ENCODE peak calls at places on chromosomes 1 and 21, in eight cellular contexts. One of them, this sample, is unnamed.

GRCh38 chr1:119631433-119632102 is 16.5 kb downstream of the ZNF697 start:
- DNase-seq in activated CD4-positive, alpha-beta T cell treated with anti-CD3 and anti-CD28 coated beads, Interleukin-2, amount 10 ng/mL, durations not matched to agents 7 days and 5 days: no peak
- DNase-seq in stimulated activated CD4-positive, alpha-beta T cell treated with anti-CD3 and anti-CD28 coated beads, Interleukin-4, amount 100 ng/mL, for 4 hours: no peak
- DNase-seq in neural crest cell: no peak
- DNase-seq in central memory CD4-positive, alpha-beta T cell: no peak
- DNase-seq in astrocyte of the spinal cord: peak
- DNase-seq in WERI-Rb-1: no peak
- DNase-seq in COR-L47: peak
- DNase-seq in this sample: no peak

GRCh38 chr1:8797230-8797629 is 20.2 kb downstream of the RERE start:
- DNase-seq in activated CD4-positive, alpha-beta T cell treated with anti-CD3 and anti-CD28 coated beads, Interleukin-2, amount 10 ng/mL, durations not matched to agents 7 days and 5 days: no peak
- DNase-seq in stimulated activated CD4-positive, alpha-beta T cell treated with anti-CD3 and anti-CD28 coated beads, Interleukin-4, amount 100 ng/mL, for 4 hours: no peak
- DNase-seq in neural crest cell: no peak
- DNase-seq in central memory CD4-positive, alpha-beta T cell: no peak
- DNase-seq in astrocyte of the spinal cord: no peak
- DNase-seq in WERI-Rb-1: no peak
- DNase-seq in COR-L47: no peak
- DNase-seq in this sample: no peak

GRCh38 chr1:27621067-27621920 is 13.7 kb downstream of the FGR start:
- DNase-seq in activated CD4-positive, alpha-beta T cell treated with anti-CD3 and anti-CD28 coated beads, Interleukin-2, amount 10 ng/mL, durations not matched to agents 7 days and 5 days: no peak
- DNase-seq in stimulated activated CD4-positive, alpha-beta T cell treated with anti-CD3 and anti-CD28 coated beads, Interleukin-4, amount 100 ng/mL, for 4 hours: no peak
- DNase-seq in neural crest cell: no peak
- DNase-seq in central memory CD4-positive, alpha-beta T cell: no peak
- DNase-seq in astrocyte of the spinal cord: peak
- DNase-seq in WERI-Rb-1: no peak
- DNase-seq in COR-L47: no peak
- DNase-seq in this sample: no peak

GRCh38 chr1:175936736-175937135 is 193.3 kb upstream of the TNR start:
- DNase-seq in activated CD4-positive, alpha-beta T cell treated with anti-CD3 and anti-CD28 coated beads, Interleukin-2, amount 10 ng/mL, durations not matched to agents 7 days and 5 days: no peak
- DNase-seq in stimulated activated CD4-positive, alpha-beta T cell treated with anti-CD3 and anti-CD28 coated beads, Interleukin-4, amount 100 ng/mL, for 4 hours: no peak
- DNase-seq in neural crest cell: no peak
- DNase-seq in central memory CD4-positive, alpha-beta T cell: no peak
- DNase-seq in astrocyte of the spinal cord: no peak
- DNase-seq in WERI-Rb-1: no peak
- DNase-seq in COR-L47: no peak
- DNase-seq in this sample: no peak

GRCh38 chr1:12692967-12693782 is 22.7 kb upstream of the AADACL3 start:
- DNase-seq in activated CD4-positive, alpha-beta T cell treated with anti-CD3 and anti-CD28 coated beads, Interleukin-2, amount 10 ng/mL, durations not matched to agents 7 days and 5 days: no peak
- DNase-seq in stimulated activated CD4-positive, alpha-beta T cell treated with anti-CD3 and anti-CD28 coated beads, Interleukin-4, amount 100 ng/mL, for 4 hours: no peak
- DNase-seq in neural crest cell: no peak
- DNase-seq in central memory CD4-positive, alpha-beta T cell: no peak
- DNase-seq in astrocyte of the spinal cord: no peak
- DNase-seq in WERI-Rb-1: no peak
- DNase-seq in COR-L47: no peak
- DNase-seq in this sample: no peak

GRCh38 chr1:172360511-172360910 is 60.0 kb upstream of the C1orf105 start:
- DNase-seq in activated CD4-positive, alpha-beta T cell treated with anti-CD3 and anti-CD28 coated beads, Interleukin-2, amount 10 ng/mL, durations not matched to agents 7 days and 5 days: no peak
- DNase-seq in stimulated activated CD4-positive, alpha-beta T cell treated with anti-CD3 and anti-CD28 coated beads, Interleukin-4, amount 100 ng/mL, for 4 hours: no peak
- DNase-seq in neural crest cell: no peak
- DNase-seq in central memory CD4-positive, alpha-beta T cell: no peak
- DNase-seq in astrocyte of the spinal cord: peak
- DNase-seq in WERI-Rb-1: no peak
- DNase-seq in COR-L47: peak
- DNase-seq in this sample: no peak

GRCh38 chr1:107047602-107048001 is 8.9 kb upstream of the PRMT6 start:
- DNase-seq in activated CD4-positive, alpha-beta T cell treated with anti-CD3 and anti-CD28 coated beads, Interleukin-2, amount 10 ng/mL, durations not matched to agents 7 days and 5 days: no peak
- DNase-seq in stimulated activated CD4-positive, alpha-beta T cell treated with anti-CD3 and anti-CD28 coated beads, Interleukin-4, amount 100 ng/mL, for 4 hours: no peak
- DNase-seq in neural crest cell: no peak
- DNase-seq in central memory CD4-positive, alpha-beta T cell: no peak
- DNase-seq in astrocyte of the spinal cord: no peak
- DNase-seq in WERI-Rb-1: no peak
- DNase-seq in COR-L47: no peak
- DNase-seq in this sample: no peak

GRCh38 chr21:45354970-45355369 is 50.0 kb upstream of the COL18A1 start:
- DNase-seq in activated CD4-positive, alpha-beta T cell treated with anti-CD3 and anti-CD28 coated beads, Interleukin-2, amount 10 ng/mL, durations not matched to agents 7 days and 5 days: no peak
- DNase-seq in stimulated activated CD4-positive, alpha-beta T cell treated with anti-CD3 and anti-CD28 coated beads, Interleukin-4, amount 100 ng/mL, for 4 hours: no peak
- DNase-seq in neural crest cell: no peak
- DNase-seq in central memory CD4-positive, alpha-beta T cell: no peak
- DNase-seq in astrocyte of the spinal cord: no peak
- DNase-seq in WERI-Rb-1: no peak
- DNase-seq in COR-L47: no peak
- DNase-seq in this sample: no peak

GRCh38 chr1:244022301-244022700 is 28.8 kb upstream of the ZBTB18 start:
- DNase-seq in activated CD4-positive, alpha-beta T cell treated with anti-CD3 and anti-CD28 coated beads, Interleukin-2, amount 10 ng/mL, durations not matched to agents 7 days and 5 days: no peak
- DNase-seq in stimulated activated CD4-positive, alpha-beta T cell treated with anti-CD3 and anti-CD28 coated beads, Interleukin-4, amount 100 ng/mL, for 4 hours: no peak
- DNase-seq in neural crest cell: no peak
- DNase-seq in central memory CD4-positive, alpha-beta T cell: no peak
- DNase-seq in astrocyte of the spinal cord: no peak
- DNase-seq in WERI-Rb-1: no peak
- DNase-seq in COR-L47: no peak
- DNase-seq in this sample: no peak

GRCh38 chr1:156838972-156839371 is 19.9 kb downstream of the INSRR start:
- DNase-seq in activated CD4-positive, alpha-beta T cell treated with anti-CD3 and anti-CD28 coated beads, Interleukin-2, amount 10 ng/mL, durations not matched to agents 7 days and 5 days: peak
- DNase-seq in stimulated activated CD4-positive, alpha-beta T cell treated with anti-CD3 and anti-CD28 coated beads, Interleukin-4, amount 100 ng/mL, for 4 hours: no peak
- DNase-seq in neural crest cell: peak
- DNase-seq in central memory CD4-positive, alpha-beta T cell: peak
- DNase-seq in astrocyte of the spinal cord: no peak
- DNase-seq in WERI-Rb-1: peak
- DNase-seq in COR-L47: no peak
- DNase-seq in this sample: no peak

GRCh38 chr1:234696986-234697385 is 87.0 kb upstream of the IRF2BP2 start:
- DNase-seq in activated CD4-positive, alpha-beta T cell treated with anti-CD3 and anti-CD28 coated beads, Interleukin-2, amount 10 ng/mL, durations not matched to agents 7 days and 5 days: no peak
- DNase-seq in stimulated activated CD4-positive, alpha-beta T cell treated with anti-CD3 and anti-CD28 coated beads, Interleukin-4, amount 100 ng/mL, for 4 hours: no peak
- DNase-seq in neural crest cell: no peak
- DNase-seq in central memory CD4-positive, alpha-beta T cell: no peak
- DNase-seq in astrocyte of the spinal cord: peak
- DNase-seq in WERI-Rb-1: no peak
- DNase-seq in COR-L47: no peak
- DNase-seq in this sample: no peak

GRCh38 chr21:24007592-24007991 is 1599.7 kb downstream of the MRPL39 start:
- DNase-seq in activated CD4-positive, alpha-beta T cell treated with anti-CD3 and anti-CD28 coated beads, Interleukin-2, amount 10 ng/mL, durations not matched to agents 7 days and 5 days: no peak
- DNase-seq in stimulated activated CD4-positive, alpha-beta T cell treated with anti-CD3 and anti-CD28 coated beads, Interleukin-4, amount 100 ng/mL, for 4 hours: no peak
- DNase-seq in neural crest cell: no peak
- DNase-seq in central memory CD4-positive, alpha-beta T cell: no peak
- DNase-seq in astrocyte of the spinal cord: no peak
- DNase-seq in WERI-Rb-1: no peak
- DNase-seq in COR-L47: no peak
- DNase-seq in this sample: no peak

GRCh38 chr21:44835647-44835973 is 17.7 kb upstream of the SUMO3 start:
- DNase-seq in activated CD4-positive, alpha-beta T cell treated with anti-CD3 and anti-CD28 coated beads, Interleukin-2, amount 10 ng/mL, durations not matched to agents 7 days and 5 days: no peak
- DNase-seq in stimulated activated CD4-positive, alpha-beta T cell treated with anti-CD3 and anti-CD28 coated beads, Interleukin-4, amount 100 ng/mL, for 4 hours: no peak
- DNase-seq in neural crest cell: no peak
- DNase-seq in central memory CD4-positive, alpha-beta T cell: no peak
- DNase-seq in astrocyte of the spinal cord: no peak
- DNase-seq in WERI-Rb-1: no peak
- DNase-seq in COR-L47: no peak
- DNase-seq in this sample: peak

GRCh38 chr1:4306559-4307467 is 347.6 kb upstream of the AJAP1 start:
- DNase-seq in activated CD4-positive, alpha-beta T cell treated with anti-CD3 and anti-CD28 coated beads, Interleukin-2, amount 10 ng/mL, durations not matched to agents 7 days and 5 days: no peak
- DNase-seq in stimulated activated CD4-positive, alpha-beta T cell treated with anti-CD3 and anti-CD28 coated beads, Interleukin-4, amount 100 ng/mL, for 4 hours: no peak
- DNase-seq in neural crest cell: no peak
- DNase-seq in central memory CD4-positive, alpha-beta T cell: no peak
- DNase-seq in astrocyte of the spinal cord: no peak
- DNase-seq in WERI-Rb-1: no peak
- DNase-seq in COR-L47: no peak
- DNase-seq in this sample: no peak

GRCh38 chr1:192022839-192023238 is 135.4 kb upstream of the RGS18 start:
- DNase-seq in activated CD4-positive, alpha-beta T cell treated with anti-CD3 and anti-CD28 coated beads, Interleukin-2, amount 10 ng/mL, durations not matched to agents 7 days and 5 days: no peak
- DNase-seq in stimulated activated CD4-positive, alpha-beta T cell treated with anti-CD3 and anti-CD28 coated beads, Interleukin-4, amount 100 ng/mL, for 4 hours: no peak
- DNase-seq in neural crest cell: no peak
- DNase-seq in central memory CD4-positive, alpha-beta T cell: no peak
- DNase-seq in astrocyte of the spinal cord: no peak
- DNase-seq in WERI-Rb-1: no peak
- DNase-seq in COR-L47: no peak
- DNase-seq in this sample: no peak

GRCh38 chr1:192506741-192507155 is 68.8 kb upstream of the RGS1 start:
- DNase-seq in activated CD4-positive, alpha-beta T cell treated with anti-CD3 and anti-CD28 coated beads, Interleukin-2, amount 10 ng/mL, durations not matched to agents 7 days and 5 days: peak
- DNase-seq in stimulated activated CD4-positive, alpha-beta T cell treated with anti-CD3 and anti-CD28 coated beads, Interleukin-4, amount 100 ng/mL, for 4 hours: no peak
- DNase-seq in neural crest cell: no peak
- DNase-seq in central memory CD4-positive, alpha-beta T cell: no peak
- DNase-seq in astrocyte of the spinal cord: peak
- DNase-seq in WERI-Rb-1: no peak
- DNase-seq in COR-L47: no peak
- DNase-seq in this sample: no peak

GRCh38 chr1:242189591-242189990 is 190.7 kb upstream of the MAP1LC3C start:
- DNase-seq in activated CD4-positive, alpha-beta T cell treated with anti-CD3 and anti-CD28 coated beads, Interleukin-2, amount 10 ng/mL, durations not matched to agents 7 days and 5 days: no peak
- DNase-seq in stimulated activated CD4-positive, alpha-beta T cell treated with anti-CD3 and anti-CD28 coated beads, Interleukin-4, amount 100 ng/mL, for 4 hours: no peak
- DNase-seq in neural crest cell: no peak
- DNase-seq in central memory CD4-positive, alpha-beta T cell: no peak
- DNase-seq in astrocyte of the spinal cord: no peak
- DNase-seq in WERI-Rb-1: peak
- DNase-seq in COR-L47: no peak
- DNase-seq in this sample: no peak

GRCh38 chr1:212630159-212630900 is 21.8 kb downstream of the ATF3 start:
- DNase-seq in activated CD4-positive, alpha-beta T cell treated with anti-CD3 and anti-CD28 coated beads, Interleukin-2, amount 10 ng/mL, durations not matched to agents 7 days and 5 days: peak
- DNase-seq in stimulated activated CD4-positive, alpha-beta T cell treated with anti-CD3 and anti-CD28 coated beads, Interleukin-4, amount 100 ng/mL, for 4 hours: peak
- DNase-seq in neural crest cell: peak
- DNase-seq in central memory CD4-positive, alpha-beta T cell: peak
- DNase-seq in astrocyte of the spinal cord: no peak
- DNase-seq in WERI-Rb-1: peak
- DNase-seq in COR-L47: peak
- DNase-seq in this sample: peak

GRCh38 chr1:78520216-78520615 is 29.4 kb downstream of the PTGFR start:
- DNase-seq in activated CD4-positive, alpha-beta T cell treated with anti-CD3 and anti-CD28 coated beads, Interleukin-2, amount 10 ng/mL, durations not matched to agents 7 days and 5 days: no peak
- DNase-seq in stimulated activated CD4-positive, alpha-beta T cell treated with anti-CD3 and anti-CD28 coated beads, Interleukin-4, amount 100 ng/mL, for 4 hours: no peak
- DNase-seq in neural crest cell: no peak
- DNase-seq in central memory CD4-positive, alpha-beta T cell: no peak
- DNase-seq in astrocyte of the spinal cord: peak
- DNase-seq in WERI-Rb-1: no peak
- DNase-seq in COR-L47: no peak
- DNase-seq in this sample: no peak

GRCh38 chr1:230456478-230456877 is 30.3 kb upstream of the PGBD5 start:
- DNase-seq in activated CD4-positive, alpha-beta T cell treated with anti-CD3 and anti-CD28 coated beads, Interleukin-2, amount 10 ng/mL, durations not matched to agents 7 days and 5 days: no peak
- DNase-seq in stimulated activated CD4-positive, alpha-beta T cell treated with anti-CD3 and anti-CD28 coated beads, Interleukin-4, amount 100 ng/mL, for 4 hours: no peak
- DNase-seq in neural crest cell: no peak
- DNase-seq in central memory CD4-positive, alpha-beta T cell: no peak
- DNase-seq in astrocyte of the spinal cord: no peak
- DNase-seq in WERI-Rb-1: no peak
- DNase-seq in COR-L47: no peak
- DNase-seq in this sample: no peak

GRCh38 chr1:199867601-199868000 is 159.9 kb upstream of the NR5A2 start:
- DNase-seq in activated CD4-positive, alpha-beta T cell treated with anti-CD3 and anti-CD28 coated beads, Interleukin-2, amount 10 ng/mL, durations not matched to agents 7 days and 5 days: no peak
- DNase-seq in stimulated activated CD4-positive, alpha-beta T cell treated with anti-CD3 and anti-CD28 coated beads, Interleukin-4, amount 100 ng/mL, for 4 hours: no peak
- DNase-seq in neural crest cell: no peak
- DNase-seq in central memory CD4-positive, alpha-beta T cell: no peak
- DNase-seq in astrocyte of the spinal cord: no peak
- DNase-seq in WERI-Rb-1: no peak
- DNase-seq in COR-L47: no peak
- DNase-seq in this sample: no peak

GRCh38 chr1:186165303-186165702 is 209.8 kb downstream of the TPR start:
- DNase-seq in activated CD4-positive, alpha-beta T cell treated with anti-CD3 and anti-CD28 coated beads, Interleukin-2, amount 10 ng/mL, durations not matched to agents 7 days and 5 days: no peak
- DNase-seq in stimulated activated CD4-positive, alpha-beta T cell treated with anti-CD3 and anti-CD28 coated beads, Interleukin-4, amount 100 ng/mL, for 4 hours: no peak
- DNase-seq in neural crest cell: no peak
- DNase-seq in central memory CD4-positive, alpha-beta T cell: no peak
- DNase-seq in astrocyte of the spinal cord: no peak
- DNase-seq in WERI-Rb-1: no peak
- DNase-seq in COR-L47: no peak
- DNase-seq in this sample: no peak

GRCh38 chr21:43585924-43586411 is 73.3 kb downstream of the HSF2BP start:
- DNase-seq in activated CD4-positive, alpha-beta T cell treated with anti-CD3 and anti-CD28 coated beads, Interleukin-2, amount 10 ng/mL, durations not matched to agents 7 days and 5 days: no peak
- DNase-seq in stimulated activated CD4-positive, alpha-beta T cell treated with anti-CD3 and anti-CD28 coated beads, Interleukin-4, amount 100 ng/mL, for 4 hours: no peak
- DNase-seq in neural crest cell: no peak
- DNase-seq in central memory CD4-positive, alpha-beta T cell: no peak
- DNase-seq in astrocyte of the spinal cord: peak
- DNase-seq in WERI-Rb-1: no peak
- DNase-seq in COR-L47: no peak
- DNase-seq in this sample: no peak

GRCh38 chr1:39507230-39507928 is 15.9 kb downstream of the BMP8A start:
- DNase-seq in activated CD4-positive, alpha-beta T cell treated with anti-CD3 and anti-CD28 coated beads, Interleukin-2, amount 10 ng/mL, durations not matched to agents 7 days and 5 days: no peak
- DNase-seq in stimulated activated CD4-positive, alpha-beta T cell treated with anti-CD3 and anti-CD28 coated beads, Interleukin-4, amount 100 ng/mL, for 4 hours: no peak
- DNase-seq in neural crest cell: no peak
- DNase-seq in central memory CD4-positive, alpha-beta T cell: no peak
- DNase-seq in astrocyte of the spinal cord: no peak
- DNase-seq in WERI-Rb-1: peak
- DNase-seq in COR-L47: peak
- DNase-seq in this sample: no peak

GRCh38 chr1:24905355-24905978 is 24.6 kb downstream of the RUNX3 start:
- DNase-seq in activated CD4-positive, alpha-beta T cell treated with anti-CD3 and anti-CD28 coated beads, Interleukin-2, amount 10 ng/mL, durations not matched to agents 7 days and 5 days: no peak
- DNase-seq in stimulated activated CD4-positive, alpha-beta T cell treated with anti-CD3 and anti-CD28 coated beads, Interleukin-4, amount 100 ng/mL, for 4 hours: no peak
- DNase-seq in neural crest cell: no peak
- DNase-seq in central memory CD4-positive, alpha-beta T cell: no peak
- DNase-seq in astrocyte of the spinal cord: no peak
- DNase-seq in WERI-Rb-1: no peak
- DNase-seq in COR-L47: no peak
- DNase-seq in this sample: peak

This sample was measured in activated B cell treated with CpG ODN at 0.5 μM for 24 hours.